ENCODE peak calls at places on chromosomes 1 and 21, in six cellular contexts. F is fibroblast of the conjunctiva, R is Ammon's horn, X is endothelial cell, K is LoVo, I is EL. J is an unnamed sample.
A peak's percentile ranks its signal among the peaks of the same experiment; 100 is the strongest.

GRCh38 chr1:147177611-147178370 is 5.5 kb upstream of the PRKAB2 start:
- DNase-seq in F (peak; percentile 38), R (no peak), X (no peak), K (no peak), I (peak; percentile 37), J (no peak)

GRCh38 chr1:151832318-151832984 is 849 bp upstream of the RORC start:
- DNase-seq in F (peak; percentile 27), R (peak; percentile 71), X (no peak), K (no peak), I (no peak), J (peak; percentile 50)

GRCh38 chr1:156860113-156860638 is 489 bp upstream of the NTRK1 start:
- DNase-seq in F (no peak), R (peak; percentile 47), X (peak; percentile 68), K (peak; percentile 17), I (peak; percentile 53), J (no peak)

GRCh38 chr21:23743821-23744220 is 1863.5 kb downstream of the MRPL39 start:
- DNase-seq in F (no peak), R (no peak), X (no peak), K (no peak), I (no peak), J (no peak)

GRCh38 chr1:205532026-205532891 is 27.8 kb downstream of the CDK18 start:
- DNase-seq in F (no peak), R (no peak), X (no peak), K (no peak), I (no peak), J (no peak)

GRCh38 chr1:230515451-230516145 is 89.5 kb upstream of the PGBD5 start:
- DNase-seq in F (no peak), R (no peak), X (no peak), K (no peak), I (no peak), J (no peak)

GRCh38 chr1:1758059-1758621 is 20.1 kb downstream of the NADK start:
- DNase-seq in F (no peak), R (no peak), X (no peak), K (no peak), I (no peak), J (no peak)

GRCh38 chr1:167650266-167651160 is 20.5 kb downstream of the RCSD1 start:
- DNase-seq in F (no peak), R (peak; percentile 47), X (no peak), K (no peak), I (no peak), J (no peak)

GRCh38 chr1:244840219-244840794 is 4.8 kb downstream of the COX20 start:
- DNase-seq in F (no peak), R (no peak), X (no peak), K (no peak), I (no peak), J (no peak)

GRCh38 chr1:155893389-155894142 is 17.6 kb downstream of the RIT1 start:
- DNase-seq in F (no peak), R (no peak), X (no peak), K (peak; percentile 49), I (peak; percentile 91), J (no peak)

GRCh38 chr1:183273300-183273699 is 87.2 kb downstream of the LAMC2 start:
- DNase-seq in F (no peak), R (no peak), X (no peak), K (peak; percentile 39), I (peak; percentile 69), J (no peak)

GRCh38 chr1:36911631-36912364 is 122.5 kb downstream of the GRIK3 start:
- DNase-seq in F (no peak), R (no peak), X (no peak), K (no peak), I (no peak), J (no peak)

GRCh38 chr1:168689726-168690602 is 39.0 kb downstream of the DPT start:
- DNase-seq in F (no peak), R (peak; percentile 17), X (no peak), K (no peak), I (no peak), J (no peak)

GRCh38 chr21:17738171-17738953 is 80.8 kb downstream of the C21orf91 start:
- DNase-seq in F (no peak), R (no peak), X (no peak), K (no peak), I (no peak), J (no peak)

GRCh38 chr1:34057347-34057746 is 107.7 kb downstream of the CSMD2 start:
- DNase-seq in F (no peak), R (no peak), X (no peak), K (no peak), I (no peak), J (no peak)

GRCh38 chr1:9724706-9725476 is 73.4 kb downstream of the PIK3CD start:
- DNase-seq in F (peak; percentile 33), R (peak; percentile 46), X (peak; percentile 76), K (peak; percentile 64), I (peak; percentile 64), J (no peak)

GRCh38 chr1:23530750-23531651 is at the start of gene E2F2:
- DNase-seq in F (peak; percentile 78), R (peak; percentile 90), X (peak; percentile 62), K (peak; percentile 89), I (peak; percentile 88), J (peak; percentile 82)

GRCh38 chr1:223209293-223209898 is 66.3 kb upstream of the TLR5 start:
- DNase-seq in F (no peak), R (no peak), X (no peak), K (no peak), I (no peak), J (no peak)

GRCh38 chr1:109619655-109620395 is at the start of gene AMPD2:
- DNase-seq in F (peak; percentile 68), R (peak; percentile 71), X (peak; percentile 55), K (peak; percentile 85), I (peak; percentile 85), J (no peak)

GRCh38 chr1:112144738-112145426 is 155.4 kb upstream of the KCND3 start:
- DNase-seq in F (no peak), R (no peak), X (no peak), K (no peak), I (no peak), J (no peak)

GRCh38 chr1:111505641-111506119 is 2.2 kb upstream of the ADORA3 start:
- DNase-seq in F (no peak), R (peak; percentile 75), X (no peak), K (no peak), I (no peak), J (no peak)

GRCh38 chr1:244291867-244292180 is 159.9 kb downstream of the ADSS2 start:
- DNase-seq in F (no peak), R (no peak), X (no peak), K (no peak), I (no peak), J (no peak)

GRCh38 chr1:910311-910880 is 13.3 kb upstream of the SAMD11 start:
- DNase-seq in F (no peak), R (no peak), X (no peak), K (no peak), I (no peak), J (no peak)

GRCh38 chr21:35189077-35189863 is 140.2 kb upstream of the RUNX1 start:
- DNase-seq in F (peak; percentile 85), R (no peak), X (no peak), K (no peak), I (peak; percentile 84), J (no peak)

GRCh38 chr1:33338495-33339211 is 17.8 kb upstream of the A3GALT2 start:
- DNase-seq in F (peak; percentile 76), R (peak; percentile 71), X (no peak), K (no peak), I (peak; percentile 69), J (no peak)

GRCh38 chr1:109137959-109138757 is 24.2 kb downstream of the ELAPOR1 start:
- DNase-seq in F (no peak), R (no peak), X (no peak), K (no peak), I (no peak), J (no peak)

GRCh38 chr21:37863842-37864241 is 52.4 kb downstream of the KCNJ6 start:
- DNase-seq in F (no peak), R (no peak), X (no peak), K (no peak), I (peak; percentile 80), J (no peak)

GRCh38 chr1:29503441-29503840 is 267.1 kb downstream of the PTPRU start:
- DNase-seq in F (no peak), R (no peak), X (no peak), K (no peak), I (no peak), J (no peak)

GRCh38 chr21:28674807-28675206 is 317.9 kb downstream of the LTN1 start:
- DNase-seq in F (no peak), R (no peak), X (no peak), K (no peak), I (no peak), J (no peak)

GRCh38 chr21:46226146-46226545 is 2.4 kb downstream of the LSS start:
- DNase-seq in F (no peak), R (peak; percentile 31), X (no peak), K (no peak), I (no peak), J (no peak)

GRCh38 chr1:200958597-200958996 is 63.9 kb downstream of the INAVA start:
- DNase-seq in F (no peak), R (no peak), X (no peak), K (no peak), I (no peak), J (no peak)

GRCh38 chr1:4101434-4102150 is 201.5 kb upstream of the C1orf174 start:
- DNase-seq in F (no peak), R (no peak), X (no peak), K (no peak), I (no peak), J (no peak)

GRCh38 chr1:154479764-154480421 is 22.1 kb upstream of the TDRD10 start:
- DNase-seq in F (peak; percentile 78), R (peak; percentile 88), X (peak; percentile 82), K (peak; percentile 77), I (peak; percentile 88), J (peak; percentile 31)

GRCh38 chr1:38640371-38640770 is 219.2 kb downstream of the RRAGC start:
- DNase-seq in F (no peak), R (no peak), X (no peak), K (no peak), I (no peak), J (no peak)

GRCh38 chr1:114558548-114558947 is 22.9 kb downstream of the BCAS2 start:
- DNase-seq in F (no peak), R (no peak), X (no peak), K (peak; percentile 33), I (no peak), J (no peak)

GRCh38 chr1:203769505-203770343 is 4.7 kb downstream of the LAX1 start:
- DNase-seq in F (peak; percentile 83), R (peak; percentile 81), X (peak; percentile 12), K (peak; percentile 17), I (peak; percentile 89), J (no peak)

GRCh38 chr1:187999973-188000372 is 1171.2 kb downstream of the PLA2G4A start:
- DNase-seq in F (no peak), R (no peak), X (no peak), K (no peak), I (no peak), J (no peak)

GRCh38 chr1:109399326-109399957 is 1.7 kb upstream of the SORT1 start:
- DNase-seq in F (no peak), R (peak; percentile 77), X (peak; percentile 45), K (peak; percentile 71), I (peak; percentile 68), J (no peak)